ENCODE peak calls at places on chromosomes 2 and 18, in eight cellular contexts. M, B, F, O, Z, V, J and U are unnamed samples.

GRCh38 chr2:157839162-157839801 is 36.8 kb downstream of the ACVR1 start:
- DNase-seq in F (no peak), J (peak; percentile 39), Z (no peak), O (peak; percentile 96), V (no peak), M (no peak), B (peak; percentile 96), U (no peak)

GRCh38 chr2:133326651-133327397 is 241.4 kb downstream of the NCKAP5 start:
- DNase-seq in B (peak; percentile 16), M (no peak), J (no peak), V (no peak), F (no peak), Z (no peak), O (no peak), U (no peak)

GRCh38 chr2:161239416-161240109 is 68.7 kb upstream of the PSMD14 start:
- DNase-seq in B (peak; percentile 62), O (no peak), J (no peak), F (no peak), Z (peak; percentile 57), V (no peak), M (peak; percentile 21), U (no peak)

GRCh38 chr18:39235118-39235719 is 1669.6 kb upstream of the CELF4 start:
- DNase-seq in V (no peak), F (no peak), J (no peak), M (no peak), Z (no peak), O (no peak), B (no peak), U (no peak)

GRCh38 chr2:73963385-73964120 is 21.2 kb upstream of the TET3 start:
- DNase-seq in J (no peak), V (no peak), Z (no peak), M (peak; percentile 58), F (no peak), O (no peak), B (no peak), U (no peak)

GRCh38 chr2:221074238-221074637 is 497.9 kb downstream of the EPHA4 start:
- DNase-seq in Z (no peak), O (no peak), M (no peak), J (no peak), F (no peak), B (no peak), V (no peak), U (no peak)

GRCh38 chr18:23170137-23170536 is 34.9 kb downstream of the CABLES1 start:
- DNase-seq in Z (no peak), V (no peak), O (no peak), J (no peak), F (no peak), B (no peak), M (no peak), U (no peak)

GRCh38 chr2:240564571-240565266 is 3.6 kb upstream of the RNPEPL1 start:
- DNase-seq in O (no peak), B (no peak), F (no peak), M (no peak), V (peak; percentile 35), Z (peak; percentile 29), J (no peak), U (no peak)

GRCh38 chr2:20589975-20590703 is 60.8 kb downstream of the HS1BP3 start:
- DNase-seq in V (peak; percentile 52), O (no peak), J (peak; percentile 61), Z (peak; percentile 42), B (no peak), F (no peak), M (no peak), U (no peak)

GRCh38 chr2:138023298-138023697 is 59.0 kb downstream of the HNMT start:
- DNase-seq in O (no peak), F (no peak), B (no peak), J (no peak), M (no peak), Z (no peak), V (no peak), U (no peak)

GRCh38 chr2:174614261-174614660 is 16.7 kb upstream of the WIPF1 start:
- DNase-seq in Z (no peak), J (peak; percentile 65), O (no peak), M (no peak), B (no peak), F (no peak), V (no peak), U (peak; percentile 45)

GRCh38 chr2:146227395-146228393 is 1617.1 kb upstream of the ACVR2A start:
- DNase-seq in F (no peak), V (no peak), J (no peak), B (no peak), M (peak; percentile 18), Z (no peak), O (no peak), U (no peak)